ENCODE peak calls at places on chromosomes 2 and 18, in seven cellular contexts. One of them, this sample, is unnamed.

GRCh38 chr18:2083691-2084090 is 487.6 kb downstream of the METTL4 start:
- DNase-seq in dorsolateral prefrontal cortex: no peak
- DNase-seq in CD8-positive, alpha-beta memory T cell: no peak
- DNase-seq in AG04450: no peak
- DNase-seq in cardiac muscle cell: peak
- DNase-seq in astrocyte: no peak
- DNase-seq in spleen: no peak
- DNase-seq in this sample: no peak

GRCh38 chr2:96763511-96764252 is 3.0 kb downstream of the CNNM4 start:
- DNase-seq in dorsolateral prefrontal cortex: no peak
- DNase-seq in CD8-positive, alpha-beta memory T cell: no peak
- DNase-seq in AG04450: no peak
- DNase-seq in cardiac muscle cell: peak
- DNase-seq in astrocyte: no peak
- DNase-seq in spleen: no peak
- DNase-seq in this sample: no peak

GRCh38 chr2:36792947-36793346 is 96.4 kb downstream of the VIT start:
- DNase-seq in dorsolateral prefrontal cortex: no peak
- DNase-seq in CD8-positive, alpha-beta memory T cell: no peak
- DNase-seq in AG04450: no peak
- DNase-seq in cardiac muscle cell: no peak
- DNase-seq in astrocyte: no peak
- DNase-seq in spleen: no peak
- DNase-seq in this sample: no peak

GRCh38 chr18:54080854-54081253 is 143.6 kb downstream of the MBD2 start:
- DNase-seq in dorsolateral prefrontal cortex: no peak
- DNase-seq in CD8-positive, alpha-beta memory T cell: no peak
- DNase-seq in AG04450: no peak
- DNase-seq in cardiac muscle cell: no peak
- DNase-seq in astrocyte: no peak
- DNase-seq in spleen: no peak
- DNase-seq in this sample: no peak

GRCh38 chr2:223813329-223813728 is 24.1 kb downstream of the AP1S3 start:
- DNase-seq in dorsolateral prefrontal cortex: no peak
- DNase-seq in CD8-positive, alpha-beta memory T cell: no peak
- DNase-seq in AG04450: no peak
- DNase-seq in cardiac muscle cell: no peak
- DNase-seq in astrocyte: no peak
- DNase-seq in spleen: no peak
- DNase-seq in this sample: no peak

GRCh38 chr2:101146535-101146934 is 4.6 kb downstream of the TBC1D8 start:
- DNase-seq in dorsolateral prefrontal cortex: no peak
- DNase-seq in CD8-positive, alpha-beta memory T cell: no peak
- DNase-seq in AG04450: no peak
- DNase-seq in cardiac muscle cell: no peak
- DNase-seq in astrocyte: no peak
- DNase-seq in spleen: no peak
- DNase-seq in this sample: no peak

GRCh38 chr2:85053802-85054201 is 79.4 kb upstream of the TCF7L1 start:
- DNase-seq in dorsolateral prefrontal cortex: no peak
- DNase-seq in CD8-positive, alpha-beta memory T cell: no peak
- DNase-seq in AG04450: no peak
- DNase-seq in cardiac muscle cell: no peak
- DNase-seq in astrocyte: peak
- DNase-seq in spleen: no peak
- DNase-seq in this sample: no peak

GRCh38 chr18:54762386-54762785 is 65.9 kb upstream of the RAB27B start:
- DNase-seq in dorsolateral prefrontal cortex: no peak
- DNase-seq in CD8-positive, alpha-beta memory T cell: no peak
- DNase-seq in AG04450: no peak
- DNase-seq in cardiac muscle cell: no peak
- DNase-seq in astrocyte: no peak
- DNase-seq in spleen: no peak
- DNase-seq in this sample: no peak

GRCh38 chr2:148861367-148861766 is 13.7 kb upstream of the KIF5C start:
- DNase-seq in dorsolateral prefrontal cortex: no peak
- DNase-seq in CD8-positive, alpha-beta memory T cell: no peak
- DNase-seq in AG04450: no peak
- DNase-seq in cardiac muscle cell: no peak
- DNase-seq in astrocyte: no peak
- DNase-seq in spleen: no peak
- DNase-seq in this sample: no peak

GRCh38 chr2:142128105-142128504 is 2.7 kb downstream of the LRP1B start:
- DNase-seq in dorsolateral prefrontal cortex: no peak
- DNase-seq in CD8-positive, alpha-beta memory T cell: no peak
- DNase-seq in AG04450: no peak
- DNase-seq in cardiac muscle cell: no peak
- DNase-seq in astrocyte: no peak
- DNase-seq in spleen: no peak
- DNase-seq in this sample: no peak

GRCh38 chr2:10161961-10162441 is 39.5 kb downstream of the RRM2 start:
- DNase-seq in dorsolateral prefrontal cortex: peak
- DNase-seq in CD8-positive, alpha-beta memory T cell: no peak
- DNase-seq in AG04450: no peak
- DNase-seq in cardiac muscle cell: no peak
- DNase-seq in astrocyte: peak
- DNase-seq in spleen: peak
- DNase-seq in this sample: peak

GRCh38 chr2:26652361-26653041 is 11.3 kb upstream of the CIB4 start:
- DNase-seq in dorsolateral prefrontal cortex: no peak
- DNase-seq in CD8-positive, alpha-beta memory T cell: no peak
- DNase-seq in AG04450: peak
- DNase-seq in cardiac muscle cell: peak
- DNase-seq in astrocyte: no peak
- DNase-seq in spleen: peak
- DNase-seq in this sample: no peak

GRCh38 chr18:3235846-3236245 is 11.8 kb upstream of the MYL12A start:
- DNase-seq in dorsolateral prefrontal cortex: no peak
- DNase-seq in CD8-positive, alpha-beta memory T cell: no peak
- DNase-seq in AG04450: no peak
- DNase-seq in cardiac muscle cell: no peak
- DNase-seq in astrocyte: no peak
- DNase-seq in spleen: no peak
- DNase-seq in this sample: no peak

GRCh38 chr18:3236470-3236869 is 11.1 kb upstream of the MYL12A start:
- DNase-seq in dorsolateral prefrontal cortex: no peak
- DNase-seq in CD8-positive, alpha-beta memory T cell: no peak
- DNase-seq in AG04450: no peak
- DNase-seq in cardiac muscle cell: no peak
- DNase-seq in astrocyte: no peak
- DNase-seq in spleen: no peak
- DNase-seq in this sample: no peak

GRCh38 chr18:3233433-3234168 is 13.8 kb upstream of the MYOM1 start:
- DNase-seq in dorsolateral prefrontal cortex: no peak
- DNase-seq in CD8-positive, alpha-beta memory T cell: no peak
- DNase-seq in AG04450: no peak
- DNase-seq in cardiac muscle cell: no peak
- DNase-seq in astrocyte: no peak
- DNase-seq in spleen: no peak
- DNase-seq in this sample: no peak

GRCh38 chr18:3234457-3234856 is 13.1 kb upstream of the MYL12A start:
- DNase-seq in dorsolateral prefrontal cortex: no peak
- DNase-seq in CD8-positive, alpha-beta memory T cell: no peak
- DNase-seq in AG04450: no peak
- DNase-seq in cardiac muscle cell: no peak
- DNase-seq in astrocyte: no peak
- DNase-seq in spleen: no peak
- DNase-seq in this sample: peak

DNA sequence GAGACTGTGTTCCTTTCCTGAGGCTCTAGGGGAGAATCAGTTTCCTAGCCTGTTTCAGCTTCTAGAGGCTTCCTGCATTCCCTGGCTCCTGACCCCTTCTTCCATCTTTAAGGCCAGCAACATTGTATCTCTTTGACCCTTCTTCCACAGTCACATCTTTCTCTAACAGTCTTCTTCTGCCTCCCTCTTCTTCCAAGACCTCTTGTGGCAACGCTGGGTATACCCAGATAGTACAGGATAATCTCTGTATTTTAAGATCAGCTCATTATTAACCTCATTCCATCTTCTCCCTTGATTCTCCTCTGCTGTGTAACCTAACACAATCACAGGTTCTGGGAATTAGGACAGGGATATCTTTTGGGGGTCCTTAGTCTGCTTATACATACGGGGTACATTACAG is 8.9 kb upstream of the MYL12A start:
- DNase-seq in dorsolateral prefrontal cortex: no peak
- DNase-seq in CD8-positive, alpha-beta memory T cell: no peak
- DNase-seq in AG04450: no peak
- DNase-seq in cardiac muscle cell: no peak
- DNase-seq in astrocyte: no peak
- DNase-seq in spleen: no peak
- DNase-seq in this sample: no peak
- H3K27ac ChIP-seq in dorsolateral prefrontal cortex: no peak
- H3K27ac ChIP-seq in CD8-positive, alpha-beta memory T cell: no peak
- H3K27ac ChIP-seq in AG04450: no peak
- H3K27ac ChIP-seq in cardiac muscle cell: no peak
- H3K27ac ChIP-seq in astrocyte: no peak
- H3K27ac ChIP-seq in spleen: no peak
- H3K27ac ChIP-seq in this sample: no peak

DNA sequence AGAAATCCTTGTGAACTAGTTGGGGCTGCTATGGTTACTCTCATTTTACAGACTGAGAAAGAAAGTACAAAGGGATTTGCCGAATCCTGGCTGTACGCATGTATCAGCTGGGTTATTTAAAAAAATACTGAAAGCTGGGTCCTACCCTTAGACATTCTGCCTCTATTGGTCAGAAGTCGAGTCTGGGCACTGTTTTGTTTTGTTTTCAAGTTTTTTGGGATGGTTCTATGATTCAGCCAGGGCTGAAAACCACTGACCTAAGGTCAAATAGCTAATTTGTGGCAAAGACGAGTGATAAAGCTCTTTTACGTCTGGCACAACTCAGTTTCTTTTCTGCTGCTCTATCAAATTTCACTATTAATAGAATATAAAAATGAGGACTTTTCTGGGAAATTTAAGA is 6.0 kb upstream of the SLC8A1 start:
- DNase-seq in dorsolateral prefrontal cortex: no peak
- DNase-seq in CD8-positive, alpha-beta memory T cell: no peak
- DNase-seq in AG04450: no peak
- DNase-seq in cardiac muscle cell: no peak
- DNase-seq in astrocyte: peak
- DNase-seq in spleen: no peak
- DNase-seq in this sample: no peak
- H3K27ac ChIP-seq in dorsolateral prefrontal cortex: no peak
- H3K27ac ChIP-seq in CD8-positive, alpha-beta memory T cell: no peak
- H3K27ac ChIP-seq in AG04450: no peak
- H3K27ac ChIP-seq in cardiac muscle cell: peak
- H3K27ac ChIP-seq in astrocyte: no peak
- H3K27ac ChIP-seq in spleen: peak
- H3K27ac ChIP-seq in this sample: no peak

DNA sequence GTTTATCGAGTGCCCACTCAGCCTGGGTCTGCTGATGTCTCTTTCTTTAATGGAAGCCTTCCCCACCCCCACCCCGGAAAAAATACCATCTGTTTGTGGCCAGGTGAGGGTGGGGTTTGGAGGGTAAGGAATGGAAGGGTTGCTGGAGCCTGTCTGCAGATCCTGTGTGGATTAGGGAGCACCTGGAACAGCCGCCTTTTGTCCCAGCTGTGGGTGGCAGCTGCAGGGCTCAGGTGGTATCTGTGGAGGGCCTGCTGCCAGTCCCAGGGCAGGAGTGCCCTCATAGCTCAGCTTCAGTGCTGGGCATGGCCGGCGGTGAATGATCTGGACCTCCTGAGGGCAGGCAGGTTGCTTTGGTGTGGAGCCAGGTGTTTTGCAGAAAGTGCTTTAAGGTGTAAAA is 45.3 kb downstream of the IMPA2 start:
- DNase-seq in dorsolateral prefrontal cortex: no peak
- DNase-seq in CD8-positive, alpha-beta memory T cell: no peak
- DNase-seq in AG04450: no peak
- DNase-seq in cardiac muscle cell: no peak
- DNase-seq in astrocyte: no peak
- DNase-seq in spleen: no peak
- DNase-seq in this sample: no peak
- H3K27ac ChIP-seq in dorsolateral prefrontal cortex: no peak
- H3K27ac ChIP-seq in CD8-positive, alpha-beta memory T cell: no peak
- H3K27ac ChIP-seq in AG04450: no peak
- H3K27ac ChIP-seq in cardiac muscle cell: no peak
- H3K27ac ChIP-seq in astrocyte: no peak
- H3K27ac ChIP-seq in spleen: no peak
- H3K27ac ChIP-seq in this sample: no peak

DNA sequence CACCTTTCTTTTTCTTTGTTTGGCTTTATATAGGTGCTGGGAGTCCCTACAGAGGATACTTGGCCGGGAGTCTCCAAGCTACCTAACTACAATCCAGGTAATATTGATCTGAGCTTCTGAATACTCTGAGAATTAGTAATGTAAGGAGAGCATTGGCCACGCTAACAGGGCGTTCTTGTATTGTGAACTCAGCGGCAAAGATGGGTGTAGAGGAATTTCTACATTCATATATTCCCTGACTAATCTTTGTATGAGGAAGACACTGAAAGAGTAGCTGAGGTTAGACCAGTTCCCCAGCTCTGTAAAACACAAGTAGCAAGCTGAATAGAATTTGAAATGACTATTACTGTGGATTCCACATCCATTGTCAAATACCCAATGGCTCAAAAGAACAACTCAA is 48.5 kb downstream of the CDK15 start:
- DNase-seq in dorsolateral prefrontal cortex: no peak
- DNase-seq in CD8-positive, alpha-beta memory T cell: no peak
- DNase-seq in AG04450: peak
- DNase-seq in cardiac muscle cell: no peak
- DNase-seq in astrocyte: peak
- DNase-seq in spleen: no peak
- DNase-seq in this sample: no peak
- H3K27ac ChIP-seq in dorsolateral prefrontal cortex: no peak
- H3K27ac ChIP-seq in CD8-positive, alpha-beta memory T cell: no peak
- H3K27ac ChIP-seq in AG04450: peak
- H3K27ac ChIP-seq in cardiac muscle cell: no peak
- H3K27ac ChIP-seq in astrocyte: peak
- H3K27ac ChIP-seq in spleen: no peak
- H3K27ac ChIP-seq in this sample: no peak

DNA sequence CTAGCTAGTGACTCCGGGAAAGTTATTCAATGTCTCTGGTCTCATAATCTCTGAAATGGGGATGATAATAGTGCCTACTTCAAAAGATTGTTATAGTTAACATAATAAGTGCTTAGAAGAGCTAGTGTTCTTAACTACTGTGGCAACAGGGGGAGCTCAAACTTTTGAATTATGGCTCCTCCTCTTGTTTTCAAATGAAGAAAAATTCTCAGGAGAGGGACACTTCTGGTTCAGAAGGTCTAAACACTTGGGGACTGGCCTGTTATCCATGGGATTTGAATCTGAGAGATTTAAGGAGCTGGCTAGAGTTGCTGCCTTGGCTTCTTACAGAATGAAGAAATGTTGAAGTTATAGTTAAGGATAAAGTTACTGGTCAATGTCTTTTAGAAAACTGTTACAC is 92.2 kb upstream of the ITGB6 start:
- DNase-seq in dorsolateral prefrontal cortex: no peak
- DNase-seq in CD8-positive, alpha-beta memory T cell: no peak
- DNase-seq in AG04450: no peak
- DNase-seq in cardiac muscle cell: no peak
- DNase-seq in astrocyte: no peak
- DNase-seq in spleen: no peak
- DNase-seq in this sample: no peak
- H3K27ac ChIP-seq in dorsolateral prefrontal cortex: no peak
- H3K27ac ChIP-seq in CD8-positive, alpha-beta memory T cell: no peak
- H3K27ac ChIP-seq in AG04450: no peak
- H3K27ac ChIP-seq in cardiac muscle cell: peak
- H3K27ac ChIP-seq in astrocyte: no peak
- H3K27ac ChIP-seq in spleen: no peak
- H3K27ac ChIP-seq in this sample: no peak

This sample was measured in caudate nucleus.